ENCODE peak calls at places on chromosomes 4 and X, in eight cellular contexts. A is activated T-helper 1 cell treated with anti-CD3 and anti-CD28 coated beads, Interleukin-12 subunit alpha, Interleukin-12 subunit beta, Interleukin-2, Interleukin-4 antibody, amounts not matched to agents 30 ng/mL and 10 ng/mL and 1 ng/mL, durations not matched to agents 14 hours and 24 hours and 36 hours; N is NCI-H510A treated with DMSO at 0.1 percent for 48 hours; Q is NCI-H2171 treated with DMSO at 0.1 percent for 48 hours; L is fibroblast of the aortic adventitia; U is stimulated activated CD8-positive, alpha-beta memory T cell treated with anti-CD3 and anti-CD28 coated beads, Interleukin-4, amount 100 ng/mL, for 24 hours; V is stimulated activated effector memory CD8-positive, alpha-beta T cell treated with anti-CD3 and anti-CD28 coated beads, Interleukin-12 subunit alpha, Interleukin-12 subunit beta, amount 100 ng/mL, for 72 hours; Y is NCI-H345. E is an unnamed sample.

GRCh38 chr4:96056346-96056934 is 216.5 kb downstream of the PDHA2 start:
- DNase-seq in Y (no peak), N (no peak), V (no peak), A (no peak), Q (no peak), U (no peak), L (no peak), E (no peak)

GRCh38 chr4:56727150-56727549 is 46.1 kb upstream of the HOPX start:
- DNase-seq in A (no peak), U (no peak), Y (no peak), L (no peak), V (no peak), N (peak), Q (no peak), E (no peak)

GRCh38 chrX:51694254-51694653 is 11.6 kb upstream of the CENPVL2 start:
- DNase-seq in Y (no peak), V (no peak), U (no peak), L (no peak), A (no peak), N (no peak), Q (no peak), E (no peak)

GRCh38 chr4:147019061-147019460 is 73.4 kb upstream of the TTC29 start:
- DNase-seq in V (peak), A (peak), Y (peak), U (peak), N (peak), Q (no peak), L (peak), E (peak)

GRCh38 chr4:8571702-8572685 is 8.2 kb upstream of the GPR78 start:
- DNase-seq in N (no peak), U (no peak), A (no peak), Q (no peak), Y (no peak), V (no peak), L (no peak), E (no peak)

GRCh38 chr4:2075987-2076907 is 17.1 kb downstream of the NAT8L start:
- DNase-seq in Q (no peak), L (no peak), V (no peak), N (no peak), Y (no peak), A (no peak), U (no peak), E (no peak)

GRCh38 chrX:74117962-74118361 is 186.0 kb upstream of the ZCCHC13 start:
- DNase-seq in N (no peak), U (no peak), Q (no peak), L (no peak), Y (no peak), V (no peak), A (no peak), E (no peak)

GRCh38 chr4:186037692-186038658 is 31.0 kb upstream of the TLR3 start:
- DNase-seq in Y (peak), U (no peak), L (peak), Q (peak), V (peak), N (peak), A (peak), E (peak)

GRCh38 chr4:122764808-122765189 is 32.3 kb downstream of the BBS12 start:
- DNase-seq in V (no peak), U (no peak), L (peak), N (no peak), A (no peak), Q (no peak), Y (no peak), E (peak)

GRCh38 chr4:27779827-27780226 is 919.2 kb downstream of the STIM2 start:
- DNase-seq in A (no peak), N (no peak), Y (no peak), U (no peak), V (no peak), L (no peak), Q (no peak), E (no peak)

GRCh38 chr4:6893449-6894085 is 16.1 kb upstream of the TBC1D14 start:
- DNase-seq in U (no peak), Q (no peak), V (no peak), Y (no peak), A (no peak), L (peak), N (no peak), E (peak)

GRCh38 chrX:129665916-129666644 is 11.3 kb upstream of the APLN start:
- DNase-seq in Q (no peak), U (no peak), L (peak), V (no peak), A (no peak), N (no peak), Y (no peak), E (peak)

E was measured in renal cortical epithelial cell.